ENCODE peak calls at places on chromosomes 3 and 15, in eight cellular contexts. One of them, this sample, is unnamed.
A peak's percentile ranks its signal among the peaks of the same experiment; 100 is the strongest.

GRCh38 chr3:127590282-127590592 is 296 bp downstream of the TPRA1 start:
- DNase-seq in SJSA1: no peak
- DNase-seq in RWPE1: peak; percentile 29
- DNase-seq in tibial nerve: no peak
- DNase-seq in GM23248: no peak
- DNase-seq in HL-60: no peak
- DNase-seq in stomach: no peak
- DNase-seq in body of pancreas: no peak
- DNase-seq in this sample: no peak

GRCh38 chr15:77836901-77837648 is 204.4 kb upstream of the LINGO1 start:
- DNase-seq in SJSA1: no peak
- DNase-seq in RWPE1: no peak
- DNase-seq in tibial nerve: no peak
- DNase-seq in GM23248: no peak
- DNase-seq in HL-60: no peak
- DNase-seq in stomach: no peak
- DNase-seq in body of pancreas: no peak
- DNase-seq in this sample: no peak

GRCh38 chr15:83061680-83062079 is 5.4 kb downstream of the BTBD1 start:
- DNase-seq in SJSA1: no peak
- DNase-seq in RWPE1: no peak
- DNase-seq in tibial nerve: no peak
- DNase-seq in GM23248: peak; percentile 50
- DNase-seq in HL-60: no peak
- DNase-seq in stomach: no peak
- DNase-seq in body of pancreas: no peak
- DNase-seq in this sample: no peak

GRCh38 chr3:37668431-37668830 is 193.2 kb upstream of the CTDSPL start:
- DNase-seq in SJSA1: no peak
- DNase-seq in RWPE1: no peak
- DNase-seq in tibial nerve: peak; percentile 28
- DNase-seq in GM23248: peak; percentile 8
- DNase-seq in HL-60: no peak
- DNase-seq in stomach: no peak
- DNase-seq in body of pancreas: peak; percentile 25
- DNase-seq in this sample: no peak

GRCh38 chr3:43086460-43087165 is 19.3 kb downstream of the POMGNT2 start:
- DNase-seq in SJSA1: no peak
- DNase-seq in RWPE1: no peak
- DNase-seq in tibial nerve: no peak
- DNase-seq in GM23248: peak; percentile 23
- DNase-seq in HL-60: no peak
- DNase-seq in stomach: no peak
- DNase-seq in body of pancreas: no peak
- DNase-seq in this sample: no peak

GRCh38 chr15:39852237-39852636 is 67.8 kb downstream of the GPR176 start:
- DNase-seq in SJSA1: no peak
- DNase-seq in RWPE1: no peak
- DNase-seq in tibial nerve: no peak
- DNase-seq in GM23248: peak; percentile 80
- DNase-seq in HL-60: no peak
- DNase-seq in stomach: no peak
- DNase-seq in body of pancreas: no peak
- DNase-seq in this sample: no peak

GRCh38 chr15:88057836-88058235 is 198.7 kb downstream of the NTRK3 start:
- DNase-seq in SJSA1: no peak
- DNase-seq in RWPE1: no peak
- DNase-seq in tibial nerve: no peak
- DNase-seq in GM23248: no peak
- DNase-seq in HL-60: no peak
- DNase-seq in stomach: no peak
- DNase-seq in body of pancreas: no peak
- DNase-seq in this sample: no peak

GRCh38 chr3:49098429-49098828 is 4.6 kb upstream of the QRICH1 start:
- DNase-seq in SJSA1: no peak
- DNase-seq in RWPE1: no peak
- DNase-seq in tibial nerve: no peak
- DNase-seq in GM23248: peak; percentile 12
- DNase-seq in HL-60: no peak
- DNase-seq in stomach: no peak
- DNase-seq in body of pancreas: no peak
- DNase-seq in this sample: no peak

GRCh38 chr3:51637941-51638471 is 33.0 kb upstream of the TEX264 start:
- DNase-seq in SJSA1: peak; percentile 26
- DNase-seq in RWPE1: peak; percentile 63
- DNase-seq in tibial nerve: no peak
- DNase-seq in GM23248: peak; percentile 70
- DNase-seq in HL-60: peak; percentile 50
- DNase-seq in stomach: peak; percentile 44
- DNase-seq in body of pancreas: peak; percentile 20
- DNase-seq in this sample: no peak

GRCh38 chr3:111781561-111782446 is 77.3 kb upstream of the PHLDB2 start:
- DNase-seq in SJSA1: no peak
- DNase-seq in RWPE1: no peak
- DNase-seq in tibial nerve: no peak
- DNase-seq in GM23248: no peak
- DNase-seq in HL-60: no peak
- DNase-seq in stomach: no peak
- DNase-seq in body of pancreas: no peak
- DNase-seq in this sample: no peak

GRCh38 chr15:35319354-35319753 is 226.6 kb downstream of the DPH6 start:
- DNase-seq in SJSA1: no peak
- DNase-seq in RWPE1: no peak
- DNase-seq in tibial nerve: no peak
- DNase-seq in GM23248: no peak
- DNase-seq in HL-60: no peak
- DNase-seq in stomach: no peak
- DNase-seq in body of pancreas: no peak
- DNase-seq in this sample: no peak

GRCh38 chr3:34056181-34056910 is 257.9 kb downstream of the PDCD6IP start:
- DNase-seq in SJSA1: no peak
- DNase-seq in RWPE1: no peak
- DNase-seq in tibial nerve: no peak
- DNase-seq in GM23248: no peak
- DNase-seq in HL-60: no peak
- DNase-seq in stomach: no peak
- DNase-seq in body of pancreas: no peak
- DNase-seq in this sample: no peak
- H3K27ac ChIP-seq in SJSA1: no peak overlapping the region
- H3K27ac ChIP-seq in RWPE1: no peak overlapping the region
- H3K27ac ChIP-seq in tibial nerve: no peak overlapping the region
- H3K27ac ChIP-seq in GM23248: no peak overlapping the region
- H3K27ac ChIP-seq in HL-60: no peak overlapping the region
- H3K27ac ChIP-seq in stomach: no peak overlapping the region
- H3K27ac ChIP-seq in body of pancreas: no peak overlapping the region
- H3K27ac ChIP-seq in this sample: no peak overlapping the region

GRCh38 chr3:10395196-10395595 is 74.3 kb upstream of the SEC13 start:
- DNase-seq in SJSA1: no peak
- DNase-seq in RWPE1: no peak
- DNase-seq in tibial nerve: no peak
- DNase-seq in GM23248: no peak
- DNase-seq in HL-60: no peak
- DNase-seq in stomach: no peak
- DNase-seq in body of pancreas: no peak
- DNase-seq in this sample: no peak

GRCh38 chr3:10396083-10396482 is 75.2 kb upstream of the SEC13 start:
- DNase-seq in SJSA1: no peak
- DNase-seq in RWPE1: no peak
- DNase-seq in tibial nerve: no peak
- DNase-seq in GM23248: no peak
- DNase-seq in HL-60: no peak
- DNase-seq in stomach: no peak
- DNase-seq in body of pancreas: no peak
- DNase-seq in this sample: no peak

GRCh38 chr3:10394491-10395025 is 73.6 kb upstream of the SEC13 start:
- DNase-seq in SJSA1: no peak
- DNase-seq in RWPE1: no peak
- DNase-seq in tibial nerve: no peak
- DNase-seq in GM23248: no peak
- DNase-seq in HL-60: no peak
- DNase-seq in stomach: no peak
- DNase-seq in body of pancreas: no peak
- DNase-seq in this sample: no peak

GRCh38 chr3:10396931-10397330 is 76.0 kb upstream of the SEC13 start:
- DNase-seq in SJSA1: no peak
- DNase-seq in RWPE1: no peak
- DNase-seq in tibial nerve: no peak
- DNase-seq in GM23248: no peak
- DNase-seq in HL-60: no peak
- DNase-seq in stomach: no peak
- DNase-seq in body of pancreas: no peak
- DNase-seq in this sample: no peak

GRCh38 chr3:10395671-10396070 is 74.8 kb upstream of the SEC13 start:
- DNase-seq in SJSA1: no peak
- DNase-seq in RWPE1: no peak
- DNase-seq in tibial nerve: no peak
- DNase-seq in GM23248: no peak
- DNase-seq in HL-60: no peak
- DNase-seq in stomach: no peak
- DNase-seq in body of pancreas: no peak
- DNase-seq in this sample: no peak
- H3K27ac ChIP-seq in SJSA1: no peak overlapping the region
- H3K27ac ChIP-seq in RWPE1: no peak overlapping the region
- H3K27ac ChIP-seq in tibial nerve: no peak overlapping the region
- H3K27ac ChIP-seq in GM23248: no peak overlapping the region
- H3K27ac ChIP-seq in HL-60: no peak overlapping the region
- H3K27ac ChIP-seq in stomach: no peak overlapping the region
- H3K27ac ChIP-seq in body of pancreas: no peak overlapping the region
- H3K27ac ChIP-seq in this sample: no peak overlapping the region

DNA sequence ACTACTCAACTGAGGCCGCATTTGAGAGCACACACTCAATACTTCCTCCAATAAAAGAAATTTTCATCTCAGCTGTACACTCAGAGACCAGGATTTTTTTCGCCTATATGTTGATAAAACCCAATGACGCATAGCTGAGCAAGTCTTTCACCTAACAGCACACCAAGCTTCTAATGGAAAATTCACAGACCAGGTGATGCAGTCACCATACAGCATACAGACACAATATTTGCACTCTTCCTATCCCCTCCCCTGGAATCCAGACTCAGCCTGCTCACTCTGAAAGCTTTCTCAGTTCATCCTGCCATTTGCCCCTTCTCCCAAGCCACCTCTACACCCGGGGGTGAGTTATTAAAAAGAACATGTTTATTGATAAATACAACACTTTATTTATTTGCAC is 1.7 kb downstream of the TBC1D5 start:
- DNase-seq in SJSA1: peak; percentile 24
- DNase-seq in RWPE1: peak; percentile 53
- DNase-seq in tibial nerve: no peak
- DNase-seq in GM23248: peak; percentile 60
- DNase-seq in HL-60: no peak
- DNase-seq in stomach: no peak
- DNase-seq in body of pancreas: no peak
- DNase-seq in this sample: no peak
- H3K27ac ChIP-seq in SJSA1: peak overlapping the region; percentile 88
- H3K27ac ChIP-seq in RWPE1: no peak overlapping the region
- H3K27ac ChIP-seq in tibial nerve: no peak overlapping the region
- H3K27ac ChIP-seq in GM23248: peak overlapping the region; percentile 95
- H3K27ac ChIP-seq in HL-60: peak overlapping the region; percentile 89
- H3K27ac ChIP-seq in stomach: peak overlapping the region; percentile 98
- H3K27ac ChIP-seq in body of pancreas: peak overlapping the region; percentile 98
- H3K27ac ChIP-seq in this sample: no peak overlapping the region

DNA sequence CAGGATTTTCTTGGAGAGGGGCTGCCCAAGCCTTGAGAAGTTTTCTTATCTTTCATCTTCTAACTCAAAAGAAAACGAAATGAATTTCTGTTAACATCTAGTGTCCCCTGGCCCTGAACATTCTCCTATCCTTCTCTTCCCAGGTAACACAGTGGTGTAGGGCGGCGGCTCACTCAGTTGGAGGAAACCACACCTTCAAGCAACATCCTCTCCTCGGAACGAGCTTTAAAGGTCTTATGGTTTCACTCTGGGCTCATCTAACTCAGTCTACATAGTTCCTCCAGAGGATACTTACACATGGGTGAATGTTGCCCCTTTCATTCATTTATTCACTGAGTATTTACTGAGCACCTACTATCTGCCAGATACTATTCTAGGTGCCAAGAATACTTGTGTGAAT is 31.0 kb upstream of the KLHL6 start:
- DNase-seq in SJSA1: no peak
- DNase-seq in RWPE1: no peak
- DNase-seq in tibial nerve: no peak
- DNase-seq in GM23248: no peak
- DNase-seq in HL-60: no peak
- DNase-seq in stomach: no peak
- DNase-seq in body of pancreas: no peak
- DNase-seq in this sample: no peak
- H3K27ac ChIP-seq in SJSA1: no peak overlapping the region
- H3K27ac ChIP-seq in RWPE1: no peak overlapping the region
- H3K27ac ChIP-seq in tibial nerve: no peak overlapping the region
- H3K27ac ChIP-seq in GM23248: no peak overlapping the region
- H3K27ac ChIP-seq in HL-60: no peak overlapping the region
- H3K27ac ChIP-seq in stomach: no peak overlapping the region
- H3K27ac ChIP-seq in body of pancreas: no peak overlapping the region
- H3K27ac ChIP-seq in this sample: no peak overlapping the region

GRCh38 chr3:56864090-56864489 is 62.3 kb upstream of the ARHGEF3 start:
- DNase-seq in SJSA1: no peak
- DNase-seq in RWPE1: no peak
- DNase-seq in tibial nerve: no peak
- DNase-seq in GM23248: no peak
- DNase-seq in HL-60: no peak
- DNase-seq in stomach: no peak
- DNase-seq in body of pancreas: no peak
- DNase-seq in this sample: no peak
- H3K27ac ChIP-seq in SJSA1: no peak overlapping the region
- H3K27ac ChIP-seq in RWPE1: no peak overlapping the region
- H3K27ac ChIP-seq in tibial nerve: no peak overlapping the region
- H3K27ac ChIP-seq in GM23248: no peak overlapping the region
- H3K27ac ChIP-seq in HL-60: no peak overlapping the region
- H3K27ac ChIP-seq in stomach: no peak overlapping the region
- H3K27ac ChIP-seq in body of pancreas: no peak overlapping the region
- H3K27ac ChIP-seq in this sample: no peak overlapping the region

DNA sequence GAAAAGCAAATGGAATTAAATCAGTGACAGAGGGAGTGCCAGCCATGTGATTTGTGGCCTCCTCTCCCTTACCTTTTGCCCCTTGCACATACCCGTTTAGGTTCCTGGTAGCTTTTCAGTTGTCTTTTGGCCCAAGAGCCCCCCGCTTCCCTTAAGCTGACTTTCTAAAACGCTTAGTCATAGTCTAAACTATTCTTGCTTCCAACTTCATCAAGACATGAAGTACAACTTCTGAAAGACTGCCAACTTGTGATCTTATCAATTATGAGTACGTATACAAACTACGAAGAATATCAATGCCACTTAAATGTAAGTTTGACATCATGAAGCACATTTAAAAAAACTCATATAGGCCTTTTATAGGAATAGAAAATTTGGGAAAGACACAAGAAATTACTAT is 61.9 kb downstream of the EIF3J start:
- DNase-seq in SJSA1: no peak
- DNase-seq in RWPE1: no peak
- DNase-seq in tibial nerve: no peak
- DNase-seq in GM23248: peak; percentile 23
- DNase-seq in HL-60: no peak
- DNase-seq in stomach: no peak
- DNase-seq in body of pancreas: no peak
- DNase-seq in this sample: no peak
- H3K27ac ChIP-seq in SJSA1: no peak overlapping the region
- H3K27ac ChIP-seq in RWPE1: no peak overlapping the region
- H3K27ac ChIP-seq in tibial nerve: no peak overlapping the region
- H3K27ac ChIP-seq in GM23248: no peak overlapping the region
- H3K27ac ChIP-seq in HL-60: no peak overlapping the region
- H3K27ac ChIP-seq in stomach: no peak overlapping the region
- H3K27ac ChIP-seq in body of pancreas: no peak overlapping the region
- H3K27ac ChIP-seq in this sample: no peak overlapping the region